ENCODE peak calls at places on chromosomes 6 and 20, in five cellular contexts. J, B, E, O and V are unnamed samples.

GRCh38 chr6:47134476-47135189 is 92.5 kb upstream of the ADGRF1 start:
- DNase-seq in E (no peak), J (peak), O (no peak), B (peak), V (no peak)

GRCh38 chr20:34510575-34510974 is 5.6 kb upstream of the DYNLRB1 start:
- DNase-seq in B (no peak), J (no peak), E (no peak), O (no peak), V (no peak)

GRCh38 chr20:9028419-9028818 is 40.5 kb upstream of the PLCB4 start:
- DNase-seq in J (no peak), E (no peak), B (peak), O (no peak), V (no peak)

GRCh38 chr20:55053389-55053788 is 578.0 kb downstream of the DOK5 start:
- DNase-seq in J (no peak), O (no peak), E (no peak), B (no peak), V (no peak)

GRCh38 chr6:44548319-44548718 is 160.8 kb downstream of the CDC5L start:
- DNase-seq in J (no peak), B (no peak), E (no peak), O (no peak), V (no peak)

GRCh38 chr6:46011241-46012085 is 4.2 kb downstream of the CLIC5 start:
- DNase-seq in E (peak), O (no peak), J (no peak), B (peak), V (no peak)

GRCh38 chr6:159110013-159110412 is 59.2 kb upstream of the FNDC1 start:
- DNase-seq in E (no peak), B (peak), J (no peak), O (peak), V (peak)

GRCh38 chr6:25331085-25331685 is 52.0 kb downstream of the CARMIL1 start:
- DNase-seq in O (no peak), J (no peak), B (no peak), E (no peak), V (no peak)

GRCh38 chr20:17605131-17605660 is 35.3 kb downstream of the DSTN start:
- DNase-seq in J (peak), O (no peak), E (no peak), B (no peak), V (peak)

GRCh38 chr6:108837236-108837971 is 10.8 kb upstream of the ARMC2 start:
- DNase-seq in E (no peak), O (peak), J (no peak), B (no peak), V (no peak)

GRCh38 chr20:24502184-24502583 is 32.8 kb downstream of the SYNDIG1 start:
- DNase-seq in O (no peak), E (no peak), J (no peak), B (peak), V (peak)

GRCh38 chr6:4172368-4172767 is 37.0 kb upstream of the ECI2 start:
- DNase-seq in B (no peak), J (no peak), O (no peak), E (no peak), V (no peak)

GRCh38 chr20:9884666-9885065 is 45.8 kb upstream of the PAK5 start:
- DNase-seq in B (no peak), E (no peak), O (no peak), J (no peak), V (no peak)

GRCh38 chr6:99458319-99458718 is 33.2 kb upstream of the PNISR start:
- DNase-seq in J (no peak), E (peak), O (peak), B (peak), V (no peak)

GRCh38 chr6:20936949-20937348 is 402.7 kb downstream of the CDKAL1 start:
- DNase-seq in J (no peak), E (no peak), B (no peak), O (no peak), V (no peak)

GRCh38 chr20:62822788-62823651 is 6.2 kb downstream of the COL9A3 start:
- DNase-seq in J (peak), O (peak), E (peak), B (no peak), V (no peak)

GRCh38 chr6:112626468-112627082 is 279.4 kb downstream of the RFPL4B start:
- DNase-seq in J (no peak), B (peak), E (no peak), O (no peak), V (peak)

GRCh38 chr20:48601798-48602197 is 226.0 kb downstream of the PREX1 start:
- DNase-seq in O (no peak), B (no peak), E (no peak), J (no peak), V (no peak)

GRCh38 chr6:15775741-15776140 is 112.9 kb upstream of the DTNBP1 start:
- DNase-seq in J (no peak), O (no peak), E (no peak), B (no peak), V (no peak)

GRCh38 chr20:38497246-38497645 is 24.6 kb downstream of the RALGAPB start:
- DNase-seq in J (no peak), E (no peak), O (no peak), B (peak), V (no peak)

GRCh38 chr20:4170621-4171537 is 155.5 kb upstream of the RNF24 start:
- DNase-seq in E (no peak), J (no peak), B (peak), O (no peak), V (no peak)

GRCh38 chr6:28737750-28738395 is 185.9 kb downstream of the TRIM27 start:
- DNase-seq in O (no peak), E (no peak), J (no peak), B (no peak), V (no peak)

GRCh38 chr6:156953478-156954146 is 176.4 kb downstream of the ARID1B start:
- DNase-seq in E (no peak), J (no peak), O (peak), B (peak), V (no peak)

GRCh38 chr20:34124469-34125249 is 12.6 kb upstream of the EIF2S2 start:
- DNase-seq in B (no peak), J (no peak), O (peak), E (peak), V (no peak)